ENCODE peak calls at places on chromosomes 12 and 14, in seven cellular contexts. One of them, this sample, is unnamed.

GRCh38 chr12:86772688-86773087 is 516.5 kb upstream of the MGAT4C start:
- DNase-seq in uterus: no peak
- DNase-seq in PC-3: peak; percentile 34
- DNase-seq in retina: no peak
- DNase-seq in activated naive CD4-positive, alpha-beta T cell treated with Interleukin-2 at 50 U/mL for 16 hours: no peak
- DNase-seq in activated CD4-positive, alpha-beta T cell treated with anti-CD3 and anti-CD28 coated beads, Interleukin-2, amount 50 U/mL, for 4 hours: no peak
- DNase-seq in BE2C: no peak
- DNase-seq in this sample: no peak

GRCh38 chr12:82912406-82912805 is 225.7 kb downstream of the TMTC2 start:
- DNase-seq in uterus: no peak
- DNase-seq in PC-3: peak; percentile 63
- DNase-seq in retina: no peak
- DNase-seq in activated naive CD4-positive, alpha-beta T cell treated with Interleukin-2 at 50 U/mL for 16 hours: no peak
- DNase-seq in activated CD4-positive, alpha-beta T cell treated with anti-CD3 and anti-CD28 coated beads, Interleukin-2, amount 50 U/mL, for 4 hours: no peak
- DNase-seq in BE2C: no peak
- DNase-seq in this sample: no peak

GRCh38 chr12:95922231-95922630 is 20.2 kb downstream of the CCDC38 start:
- DNase-seq in uterus: no peak
- DNase-seq in PC-3: peak; percentile 3
- DNase-seq in retina: no peak
- DNase-seq in activated naive CD4-positive, alpha-beta T cell treated with Interleukin-2 at 50 U/mL for 16 hours: no peak
- DNase-seq in activated CD4-positive, alpha-beta T cell treated with anti-CD3 and anti-CD28 coated beads, Interleukin-2, amount 50 U/mL, for 4 hours: no peak
- DNase-seq in BE2C: no peak
- DNase-seq in this sample: no peak

GRCh38 chr12:4252595-4252994 is 21.0 kb upstream of the CCND2 start:
- DNase-seq in uterus: no peak
- DNase-seq in PC-3: no peak
- DNase-seq in retina: peak; percentile 47
- DNase-seq in activated naive CD4-positive, alpha-beta T cell treated with Interleukin-2 at 50 U/mL for 16 hours: no peak
- DNase-seq in activated CD4-positive, alpha-beta T cell treated with anti-CD3 and anti-CD28 coated beads, Interleukin-2, amount 50 U/mL, for 4 hours: no peak
- DNase-seq in BE2C: no peak
- DNase-seq in this sample: no peak

GRCh38 chr12:1094714-1095113 is 103.7 kb downstream of the ERC1 start:
- DNase-seq in uterus: no peak
- DNase-seq in PC-3: no peak
- DNase-seq in retina: no peak
- DNase-seq in activated naive CD4-positive, alpha-beta T cell treated with Interleukin-2 at 50 U/mL for 16 hours: no peak
- DNase-seq in activated CD4-positive, alpha-beta T cell treated with anti-CD3 and anti-CD28 coated beads, Interleukin-2, amount 50 U/mL, for 4 hours: no peak
- DNase-seq in BE2C: no peak
- DNase-seq in this sample: no peak

GRCh38 chr12:99367181-99367580 is 280.4 kb upstream of the GARIN6 start:
- DNase-seq in uterus: no peak
- DNase-seq in PC-3: no peak
- DNase-seq in retina: no peak
- DNase-seq in activated naive CD4-positive, alpha-beta T cell treated with Interleukin-2 at 50 U/mL for 16 hours: no peak
- DNase-seq in activated CD4-positive, alpha-beta T cell treated with anti-CD3 and anti-CD28 coated beads, Interleukin-2, amount 50 U/mL, for 4 hours: no peak
- DNase-seq in BE2C: no peak
- DNase-seq in this sample: no peak

GRCh38 chr14:37384870-37385596 is 187.3 kb downstream of the MIPOL1 start:
- DNase-seq in uterus: no peak
- DNase-seq in PC-3: no peak
- DNase-seq in retina: no peak
- DNase-seq in activated naive CD4-positive, alpha-beta T cell treated with Interleukin-2 at 50 U/mL for 16 hours: no peak
- DNase-seq in activated CD4-positive, alpha-beta T cell treated with anti-CD3 and anti-CD28 coated beads, Interleukin-2, amount 50 U/mL, for 4 hours: no peak
- DNase-seq in BE2C: no peak
- DNase-seq in this sample: no peak

GRCh38 chr12:49413010-49413409 is 45.7 kb downstream of the SPATS2 start:
- DNase-seq in uterus: no peak
- DNase-seq in PC-3: no peak
- DNase-seq in retina: no peak
- DNase-seq in activated naive CD4-positive, alpha-beta T cell treated with Interleukin-2 at 50 U/mL for 16 hours: no peak
- DNase-seq in activated CD4-positive, alpha-beta T cell treated with anti-CD3 and anti-CD28 coated beads, Interleukin-2, amount 50 U/mL, for 4 hours: no peak
- DNase-seq in BE2C: no peak
- DNase-seq in this sample: no peak

GRCh38 chr12:69480698-69481097 is 10.5 kb downstream of the FRS2 start:
- DNase-seq in uterus: no peak
- DNase-seq in PC-3: no peak
- DNase-seq in retina: no peak
- DNase-seq in activated naive CD4-positive, alpha-beta T cell treated with Interleukin-2 at 50 U/mL for 16 hours: no peak
- DNase-seq in activated CD4-positive, alpha-beta T cell treated with anti-CD3 and anti-CD28 coated beads, Interleukin-2, amount 50 U/mL, for 4 hours: no peak
- DNase-seq in BE2C: no peak
- DNase-seq in this sample: no peak

GRCh38 chr12:88650715-88651114 is 70.4 kb upstream of the KITLG start:
- DNase-seq in uterus: no peak
- DNase-seq in PC-3: peak; percentile 82
- DNase-seq in retina: no peak
- DNase-seq in activated naive CD4-positive, alpha-beta T cell treated with Interleukin-2 at 50 U/mL for 16 hours: no peak
- DNase-seq in activated CD4-positive, alpha-beta T cell treated with anti-CD3 and anti-CD28 coated beads, Interleukin-2, amount 50 U/mL, for 4 hours: no peak
- DNase-seq in BE2C: no peak
- DNase-seq in this sample: no peak

This sample was measured in tibial artery.